ENCODE peak calls at places on chromosomes 4 and X, in six cellular contexts. D, Y, V, P, Q and C are unnamed samples.

GRCh38 chr4:20253799-20254409 is 2.2 kb downstream of the SLIT2 start:
- DNase-seq in D (peak), Y (peak), V (peak), P (no peak), Q (peak), C (peak)

GRCh38 chrX:71909956-71910355 is 689 bp upstream of the NHSL2 start:
- DNase-seq in D (peak), Y (no peak), V (peak), P (no peak), Q (no peak), C (no peak)

GRCh38 chr4:130043796-130044195 is 947.8 kb downstream of the C4orf33 start:
- DNase-seq in D (no peak), Y (no peak), V (no peak), P (no peak), Q (no peak), C (no peak)

GRCh38 chrX:81259714-81260395 is 58.0 kb downstream of the SH3BGRL start:
- DNase-seq in D (no peak), Y (no peak), V (no peak), P (no peak), Q (peak), C (no peak)

GRCh38 chr4:158043971-158044618 is 128.7 kb downstream of the GASK1B start:
- DNase-seq in D (no peak), Y (no peak), V (no peak), P (no peak), Q (no peak), C (no peak)

GRCh38 chr4:5696341-5696740 is 12.0 kb downstream of the EVC2 start:
- DNase-seq in D (no peak), Y (no peak), V (no peak), P (no peak), Q (no peak), C (no peak)

GRCh38 chrX:1164322-1165288 is 47.8 kb downstream of the CRLF2 start:
- DNase-seq in D (peak), Y (peak), V (peak), P (no peak), Q (peak), C (peak)

GRCh38 chrX:68647156-68647957 is at the start of gene STARD8:
- DNase-seq in D (peak), Y (no peak), V (peak), P (peak), Q (peak), C (no peak)

GRCh38 chr4:159823743-159824142 is 720.9 kb downstream of the RAPGEF2 start:
- DNase-seq in D (no peak), Y (no peak), V (no peak), P (no peak), Q (no peak), C (no peak)

GRCh38 chrX:53188763-53189162 is 36.2 kb downstream of the KDM5C start:
- DNase-seq in D (no peak), Y (no peak), V (no peak), P (no peak), Q (peak), C (no peak)

GRCh38 chrX:99301990-99302389 is 1108.1 kb downstream of the PCDH19 start:
- DNase-seq in D (peak), Y (no peak), V (no peak), P (no peak), Q (peak), C (peak)

GRCh38 chr4:162475221-162475620 is 311.4 kb upstream of the FSTL5 start:
- DNase-seq in D (no peak), Y (no peak), V (no peak), P (no peak), Q (no peak), C (no peak)

GRCh38 chr4:150906987-150907633 is 108.0 kb downstream of the LRBA start:
- DNase-seq in D (peak), Y (no peak), V (no peak), P (no peak), Q (no peak), C (no peak)

GRCh38 chr4:185369729-185370128 is 26.0 kb downstream of the LRP2BP start:
- DNase-seq in D (no peak), Y (no peak), V (no peak), P (no peak), Q (no peak), C (no peak)

GRCh38 chr4:40990202-40990898 is 224.0 kb downstream of the APBB2 start:
- DNase-seq in D (no peak), Y (no peak), V (no peak), P (no peak), Q (peak), C (peak)

GRCh38 chrX:30615229-30615628 is 37.7 kb upstream of the TASL start:
- DNase-seq in D (no peak), Y (no peak), V (no peak), P (no peak), Q (peak), C (no peak)

GRCh38 chrX:8815460-8816065 is 14.4 kb upstream of the FAM9A start:
- DNase-seq in D (peak), Y (peak), V (no peak), P (no peak), Q (peak), C (peak)

GRCh38 chr4:139099366-139099982 is 77.5 kb downstream of the ELF2 start:
- DNase-seq in D (peak), Y (peak), V (peak), P (no peak), Q (peak), C (peak)

GRCh38 chr4:59060895-59061294 is 1950.7 kb upstream of the IGFBP7 start:
- DNase-seq in D (no peak), Y (no peak), V (no peak), P (no peak), Q (no peak), C (no peak)

GRCh38 chr4:8591626-8592365 is 769 bp upstream of the CPZ start:
- DNase-seq in D (peak), Y (no peak), V (no peak), P (no peak), Q (no peak), C (no peak)

GRCh38 chrX:74422029-74422352 is 698 bp downstream of the SLC16A2 start:
- DNase-seq in D (peak), Y (no peak), V (no peak), P (no peak), Q (no peak), C (peak)

GRCh38 chr4:99979872-99980271 is 29.8 kb upstream of the H2AZ1 start:
- DNase-seq in D (no peak), Y (no peak), V (no peak), P (no peak), Q (peak), C (no peak)

GRCh38 chr4:157779084-157779483 is 393.7 kb downstream of the GASK1B start:
- DNase-seq in D (no peak), Y (no peak), V (no peak), P (no peak), Q (no peak), C (no peak)

GRCh38 chrX:135185795-135186443 is 14.7 kb upstream of the CT55 start:
- DNase-seq in D (peak), Y (peak), V (peak), P (no peak), Q (peak), C (peak)

GRCh38 chr4:185810746-185811508 is 1.1 kb downstream of the SORBS2 start:
- DNase-seq in D (peak), Y (no peak), V (no peak), P (no peak), Q (peak), C (no peak)

GRCh38 chr4:83075271-83075670 is 39.3 kb downstream of the PLAC8 start:
- DNase-seq in D (no peak), Y (no peak), V (no peak), P (no peak), Q (no peak), C (no peak)

GRCh38 chr4:83071116-83071515 is 36.1 kb downstream of the COPS4 start:
- DNase-seq in D (no peak), Y (no peak), V (no peak), P (no peak), Q (peak), C (no peak)

GRCh38 chr4:83075696-83076095 is 38.8 kb downstream of the PLAC8 start:
- DNase-seq in D (no peak), Y (no peak), V (no peak), P (no peak), Q (peak), C (no peak)

GRCh38 chr4:83074086-83074704 is 39.2 kb downstream of the COPS4 start:
- DNase-seq in D (peak), Y (peak), V (peak), P (no peak), Q (peak), C (peak)
- TF ChIP-seq CTCF in D (peak), Y (no peak), V (peak), P (peak), Q (peak), C (peak)

DNA sequence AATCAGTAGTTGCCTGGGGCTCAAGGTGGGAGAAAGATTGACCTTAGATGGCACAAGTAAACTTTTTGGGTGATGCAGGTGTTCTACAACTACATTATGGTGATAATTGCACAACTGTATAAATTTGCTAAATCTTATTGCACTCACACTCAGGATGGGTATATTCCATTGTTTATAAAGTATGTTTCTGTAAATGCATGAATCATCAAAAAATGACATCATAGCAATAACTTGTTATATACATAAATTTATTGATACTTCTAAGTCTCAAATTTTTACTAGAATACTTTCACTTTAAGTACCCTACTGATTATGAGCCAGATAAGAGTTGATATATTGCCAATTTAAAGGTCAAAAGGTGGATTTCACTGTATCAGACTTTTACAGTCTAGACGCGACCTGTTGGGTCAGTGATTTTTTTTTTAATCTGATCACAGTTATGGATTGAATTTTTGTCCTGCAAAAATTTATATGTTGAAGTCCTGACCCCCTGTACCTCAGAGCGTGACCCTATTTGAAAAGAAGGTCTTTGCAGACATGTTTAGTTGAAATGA is 37.4 kb upstream of the MTMR1 start:
- DNase-seq in D (no peak), Y (no peak), V (no peak), P (no peak), Q (no peak), C (no peak)
- TF ChIP-seq CTCF in D (no peak), Y (no peak), V (no peak), P (no peak), Q (no peak), C (no peak)

GRCh38 chr4:45293335-45293734 is 567.0 kb upstream of the GNPDA2 start:
- DNase-seq in D (no peak), Y (no peak), V (no peak), P (no peak), Q (no peak), C (no peak)

GRCh38 chr4:45292844-45293243 is 566.5 kb upstream of the GNPDA2 start:
- DNase-seq in D (no peak), Y (no peak), V (no peak), P (no peak), Q (no peak), C (no peak)

DNA sequence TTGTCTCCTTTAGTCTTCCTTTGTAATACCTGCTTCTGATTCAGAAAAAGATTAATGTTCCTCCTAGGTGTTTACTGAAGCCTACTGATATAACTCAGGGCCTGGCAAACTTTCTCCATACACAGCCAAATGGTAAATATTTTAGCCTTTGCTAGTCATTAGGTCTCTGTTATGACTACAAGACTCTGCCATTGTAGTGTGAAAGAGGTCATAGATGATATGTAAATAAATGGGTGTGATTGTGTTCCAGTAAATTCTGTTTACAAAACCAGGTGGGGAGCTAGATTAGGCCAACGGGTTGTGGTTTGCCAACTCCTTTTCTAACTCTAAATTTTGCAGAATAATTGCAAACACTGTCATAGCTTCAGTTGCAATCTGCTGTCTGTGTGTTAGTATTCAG is 568.1 kb upstream of the GNPDA2 start:
- DNase-seq in D (no peak), Y (no peak), V (no peak), P (no peak), Q (no peak), C (no peak)
- TF ChIP-seq CTCF in D (no peak), Y (no peak), V (no peak), P (no peak), Q (no peak), C (no peak)

DNA sequence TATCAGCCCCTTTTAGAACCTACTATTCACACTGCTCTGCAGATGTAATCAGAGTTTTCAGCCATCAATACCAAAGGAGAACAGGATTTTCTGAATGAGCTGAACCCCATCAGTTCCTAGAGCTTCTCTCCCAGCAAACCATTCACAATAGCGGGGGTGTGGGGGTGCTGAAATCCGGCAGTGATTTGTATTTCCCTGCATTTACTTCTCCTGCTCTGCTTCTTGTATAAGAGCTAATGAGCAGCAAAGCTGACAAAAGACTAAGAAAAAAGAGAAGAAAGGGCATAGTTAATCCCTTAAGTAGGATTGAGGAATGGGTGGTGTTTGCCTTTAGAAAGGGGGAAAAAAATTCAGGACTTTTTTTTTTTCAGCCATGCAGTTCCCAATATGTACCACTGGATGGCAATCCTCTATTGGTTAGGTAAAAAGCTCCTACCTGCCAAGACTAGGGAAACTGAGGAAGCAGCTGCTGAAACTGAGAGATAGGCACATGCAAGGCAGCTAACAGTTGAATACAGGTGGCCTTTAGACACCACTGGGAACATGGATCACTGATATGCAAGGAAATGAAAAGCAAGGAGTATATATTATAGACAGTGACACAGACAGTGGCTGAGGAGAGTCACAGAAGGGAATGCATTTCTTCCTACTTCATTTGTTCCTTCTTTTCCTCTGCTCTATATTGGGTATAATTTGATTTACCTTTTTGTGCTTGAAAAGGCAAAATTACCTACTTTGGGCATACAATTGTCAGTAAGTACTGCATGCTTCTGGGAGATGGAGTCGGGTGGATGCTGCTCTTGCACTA is 217.9 kb downstream of the HS6ST2 start:
- DNase-seq in D (peak), Y (no peak), V (no peak), P (no peak), Q (no peak), C (no peak)
- TF ChIP-seq CTCF in D (peak), Y (no peak), V (peak), P (no peak), Q (peak), C (peak)